ENCODE peak calls at places on chromosomes 5 and 9, in eight cellular contexts. X is endodermal cell, Z is cardiac muscle cell, E is K562, C is colonic mucosa, D is BE2C, Y is OCI-LY7, W is HCT116. V is an unnamed sample.
A peak's percentile ranks its signal among the peaks of the same experiment; 100 is the strongest.

GRCh38 chr5:119470851-119471451 is 18.7 kb downstream of the HSD17B4 start:
- DNase-seq in X (no peak), Z (peak; percentile 66), E (peak; percentile 42), C (no peak), D (peak; percentile 15), Y (peak; percentile 40), W (peak; percentile 26), V (no peak)

GRCh38 chr5:180874804-180875582 is 13.9 kb upstream of the ZFP62 start:
- DNase-seq in X (no peak), Z (no peak), E (no peak), C (no peak), D (no peak), Y (no peak), W (no peak), V (no peak)

GRCh38 chr5:136374003-136374402 is 8.7 kb upstream of the TRPC7 start:
- DNase-seq in X (peak; percentile 60), Z (peak; percentile 29), E (peak; percentile 28), C (no peak), D (no peak), Y (peak; percentile 5), W (no peak), V (no peak)

GRCh38 chr5:14399054-14399657 is 182.4 kb upstream of the OTULINL start:
- DNase-seq in X (no peak), Z (peak; percentile 77), E (peak; percentile 54), C (peak; percentile 39), D (peak; percentile 49), Y (peak; percentile 57), W (peak; percentile 21), V (no peak)

GRCh38 chr9:81035171-81035570 is 654.2 kb downstream of the TLE1 start:
- DNase-seq in X (no peak), Z (peak; percentile 67), E (no peak), C (no peak), D (peak; percentile 50), Y (no peak), W (no peak), V (no peak)

GRCh38 chr5:25006734-25007133 is 362.0 kb upstream of the CDH10 start:
- DNase-seq in X (no peak), Z (no peak), E (no peak), C (no peak), D (no peak), Y (no peak), W (no peak), V (no peak)

GRCh38 chr5:140242099-140242498 is 60.8 kb downstream of the PFDN1 start:
- DNase-seq in X (peak; percentile 84), Z (no peak), E (no peak), C (no peak), D (no peak), Y (no peak), W (no peak), V (no peak)

GRCh38 chr9:12674961-12675360 is 18.2 kb upstream of the TYRP1 start:
- DNase-seq in X (no peak), Z (no peak), E (no peak), C (no peak), D (no peak), Y (no peak), W (no peak), V (no peak)

GRCh38 chr5:143101740-143102386 is 301.6 kb downstream of the NR3C1 start:
- DNase-seq in X (no peak), Z (peak; percentile 14), E (peak; percentile 32), C (no peak), D (peak; percentile 27), Y (no peak), W (no peak), V (no peak)

GRCh38 chr9:107087256-107087655 is 195.8 kb upstream of the RAD23B start:
- DNase-seq in X (no peak), Z (peak; percentile 10), E (no peak), C (no peak), D (no peak), Y (no peak), W (no peak), V (no peak)

GRCh38 chr5:31886206-31886605 is 247.3 kb downstream of the PDZD2 start:
- DNase-seq in X (no peak), Z (no peak), E (no peak), C (no peak), D (no peak), Y (no peak), W (no peak), V (no peak)

GRCh38 chr9:84061613-84062205 is 81.1 kb downstream of the RMI1 start:
- DNase-seq in X (no peak), Z (no peak), E (no peak), C (no peak), D (no peak), Y (no peak), W (no peak), V (no peak)

GRCh38 chr5:114101153-114101552 is 260.7 kb upstream of the KCNN2 start:
- DNase-seq in X (no peak), Z (peak; percentile 67), E (peak; percentile 16), C (peak; percentile 22), D (peak; percentile 37), Y (peak; percentile 39), W (peak; percentile 26), V (peak; percentile 29)

GRCh38 chr5:36301858-36302603 is at the start of gene RANBP3L:
- DNase-seq in X (no peak), Z (peak; percentile 50), E (peak; percentile 21), C (no peak), D (no peak), Y (peak; percentile 40), W (no peak), V (no peak)

GRCh38 chr5:138654281-138654867 is 79.2 kb upstream of the HSPA9 start:
- DNase-seq in X (peak; percentile 48), Z (peak; percentile 42), E (peak; percentile 42), C (no peak), D (peak; percentile 40), Y (no peak), W (no peak), V (no peak)

GRCh38 chr5:167442922-167443321 is 848.5 kb upstream of the WWC1 start:
- DNase-seq in X (no peak), Z (peak; percentile 0), E (no peak), C (no peak), D (no peak), Y (no peak), W (no peak), V (peak; percentile 11)

GRCh38 chr5:131109540-131110255 is 55.4 kb downstream of the HINT1 start:
- DNase-seq in X (peak; percentile 56), Z (peak; percentile 63), E (peak; percentile 47), C (peak; percentile 38), D (peak; percentile 16), Y (peak; percentile 47), W (peak; percentile 35), V (peak; percentile 18)

GRCh38 chr5:116271432-116271831 is 186.6 kb downstream of the COMMD10 start:
- DNase-seq in X (no peak), Z (no peak), E (no peak), C (no peak), D (no peak), Y (no peak), W (no peak), V (no peak)

GRCh38 chr9:95506692-95507455 is 9.9 kb downstream of the PTCH1 start:
- DNase-seq in X (peak; percentile 86), Z (peak; percentile 78), E (peak; percentile 63), C (peak; percentile 61), D (peak; percentile 54), Y (peak; percentile 64), W (no peak), V (peak; percentile 75)

GRCh38 chr5:541148-541887 is 17.1 kb upstream of the SLC9A3 start:
- DNase-seq in X (peak; percentile 85), Z (no peak), E (peak; percentile 44), C (no peak), D (peak; percentile 11), Y (peak; percentile 15), W (no peak), V (peak; percentile 68)

GRCh38 chr9:91495450-91495849 is 71.8 kb upstream of the NFIL3 start:
- DNase-seq in X (no peak), Z (peak; percentile 92), E (no peak), C (no peak), D (no peak), Y (no peak), W (no peak), V (no peak)

GRCh38 chr5:156367602-156368001 is 40.6 kb downstream of the SGCD start:
- DNase-seq in X (no peak), Z (peak; percentile 78), E (no peak), C (no peak), D (no peak), Y (no peak), W (no peak), V (no peak)

GRCh38 chr9:38393128-38393809 is 767 bp downstream of the ALDH1B1 start:
- DNase-seq in X (no peak), Z (peak; percentile 7), E (no peak), C (no peak), D (no peak), Y (no peak), W (no peak), V (no peak)

GRCh38 chr5:40410231-40410861 is 269.4 kb upstream of the PTGER4 start:
- DNase-seq in X (no peak), Z (peak; percentile 84), E (no peak), C (no peak), D (no peak), Y (no peak), W (no peak), V (no peak)
- H3K4me1 ChIP-seq in X (no peaks in the 10 kb centered on the region), Z (no peaks in the 10 kb centered on the region), E (no peaks in the 10 kb centered on the region), C (no peaks in the 10 kb centered on the region), D (no peaks in the 10 kb centered on the region), Y (peaks cover 5% of the 10 kb centered on the region), W (peaks cover 4% of the 10 kb centered on the region), V (no peaks in the 10 kb centered on the region)

DNA sequence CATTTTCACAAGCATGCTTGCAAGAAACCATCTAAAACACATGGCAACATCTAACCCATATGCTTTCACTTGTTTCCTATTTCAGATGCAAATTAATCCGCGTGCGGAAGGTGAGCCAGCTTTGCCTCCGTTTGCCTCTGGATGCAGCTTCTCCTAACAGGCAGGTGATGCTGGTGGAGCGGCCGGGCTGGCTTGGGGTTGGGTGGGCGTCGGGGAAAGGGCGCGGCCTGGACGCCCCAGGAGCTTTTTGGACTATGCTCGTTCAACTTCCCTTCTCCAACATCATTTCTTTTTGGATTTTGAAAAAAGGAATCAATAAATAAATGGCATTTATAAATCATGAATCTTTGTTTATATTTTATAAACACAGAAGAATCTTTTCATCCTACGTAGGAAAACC is 12.6 kb upstream of the SEC16A start:
- DNase-seq in X (no peak), Z (no peak), E (no peak), C (no peak), D (no peak), Y (no peak), W (no peak), V (no peak)
- H3K36me3 ChIP-seq in X (no peaks in the 10 kb centered on the region), Z (peaks cover 2% of the 10 kb centered on the region), E (peaks cover 46% of the 10 kb centered on the region), C (peaks cover 27% of the 10 kb centered on the region), D (no peaks in the 10 kb centered on the region), Y (peaks cover 30% of the 10 kb centered on the region), W (peaks cover 14% of the 10 kb centered on the region), V (peaks cover 24% of the 10 kb centered on the region)

GRCh38 chr9:71624728-71625127 is 143.6 kb downstream of the CEMIP2 start:
- DNase-seq in X (no peak), Z (no peak), E (no peak), C (no peak), D (no peak), Y (no peak), W (no peak), V (no peak)
- TF ChIP-seq CTCF in X (peak; percentile 60), Z (no peak), E (no peak), C (no peak), D (no peak), Y (no peak), W (peak; percentile 18), V (no peak)

DNA sequence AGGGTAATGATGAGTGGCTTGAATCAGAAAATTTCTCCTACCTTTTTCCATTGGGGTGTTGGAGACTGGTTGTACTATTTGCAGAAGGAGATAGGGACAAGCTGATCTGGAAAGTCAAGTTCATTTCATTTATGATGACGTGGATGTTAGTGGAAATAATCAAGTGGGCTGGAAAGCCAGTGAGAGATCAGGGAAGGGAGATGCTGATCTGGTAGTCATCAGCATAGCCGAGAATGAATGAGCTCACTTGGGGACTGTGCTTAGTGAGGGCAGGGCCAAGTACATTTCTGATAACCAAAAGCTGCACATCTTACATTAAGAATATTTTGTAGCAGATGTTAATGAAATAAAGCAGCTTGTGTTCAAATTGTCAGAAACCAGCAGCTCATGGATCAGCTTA is 12.1 kb downstream of the MAN2A1 start:
- DNase-seq in X (no peak), Z (no peak), E (peak; percentile 57), C (no peak), D (no peak), Y (no peak), W (no peak), V (no peak)
- H3K4me1 ChIP-seq in X (no peaks in the 10 kb centered on the region), Z (peaks cover 9% of the 10 kb centered on the region), E (peaks cover 10% of the 10 kb centered on the region), C (no peaks in the 10 kb centered on the region), D (peaks cover 3% of the 10 kb centered on the region), Y (no peaks in the 10 kb centered on the region), W (no peaks in the 10 kb centered on the region), V (peaks cover 27% of the 10 kb centered on the region)